ENCODE peak calls at places on chromosomes 7 and 10, in seven cellular contexts. One of them, this sample, is unnamed.

GRCh38 chr7:88377421-88377820 is 70.7 kb upstream of the STEAP4 start:
- DNase-seq in HTR-8/SVneo: no peak
- DNase-seq in NCI-H2081: peak
- DNase-seq in psoas muscle: no peak
- DNase-seq in NCI-H1092: no peak
- DNase-seq in NAMALWA: no peak
- DNase-seq in T-helper 9 cell: no peak
- DNase-seq in this sample: no peak

GRCh38 chr7:112649560-112649959 is 140.6 kb downstream of the TMEM168 start:
- DNase-seq in HTR-8/SVneo: no peak
- DNase-seq in NCI-H2081: no peak
- DNase-seq in psoas muscle: no peak
- DNase-seq in NCI-H1092: no peak
- DNase-seq in NAMALWA: no peak
- DNase-seq in T-helper 9 cell: no peak
- DNase-seq in this sample: no peak

GRCh38 chr10:93493162-93493561 is 3.2 kb upstream of the CEP55 start:
- DNase-seq in HTR-8/SVneo: no peak
- DNase-seq in NCI-H2081: no peak
- DNase-seq in psoas muscle: no peak
- DNase-seq in NCI-H1092: no peak
- DNase-seq in NAMALWA: no peak
- DNase-seq in T-helper 9 cell: no peak
- DNase-seq in this sample: no peak

GRCh38 chr7:142323706-142324105 is 65.8 kb upstream of the PRSS58 start:
- DNase-seq in HTR-8/SVneo: no peak
- DNase-seq in NCI-H2081: peak
- DNase-seq in psoas muscle: peak
- DNase-seq in NCI-H1092: peak
- DNase-seq in NAMALWA: peak
- DNase-seq in T-helper 9 cell: peak
- DNase-seq in this sample: peak

GRCh38 chr7:74217455-74218342 is 7.9 kb downstream of the LAT2 start:
- DNase-seq in HTR-8/SVneo: no peak
- DNase-seq in NCI-H2081: no peak
- DNase-seq in psoas muscle: no peak
- DNase-seq in NCI-H1092: no peak
- DNase-seq in NAMALWA: peak
- DNase-seq in T-helper 9 cell: no peak
- DNase-seq in this sample: no peak

GRCh38 chr7:44891372-44891771 is 6.0 kb upstream of the PURB start:
- DNase-seq in HTR-8/SVneo: no peak
- DNase-seq in NCI-H2081: no peak
- DNase-seq in psoas muscle: no peak
- DNase-seq in NCI-H1092: no peak
- DNase-seq in NAMALWA: no peak
- DNase-seq in T-helper 9 cell: peak
- DNase-seq in this sample: no peak

GRCh38 chr10:93758510-93758885 is 762 bp downstream of the LGI1 start:
- DNase-seq in HTR-8/SVneo: no peak
- DNase-seq in NCI-H2081: no peak
- DNase-seq in psoas muscle: no peak
- DNase-seq in NCI-H1092: no peak
- DNase-seq in NAMALWA: no peak
- DNase-seq in T-helper 9 cell: no peak
- DNase-seq in this sample: no peak

GRCh38 chr10:88525371-88526079 is 57.6 kb downstream of the RNLS start:
- DNase-seq in HTR-8/SVneo: peak
- DNase-seq in NCI-H2081: no peak
- DNase-seq in psoas muscle: no peak
- DNase-seq in NCI-H1092: no peak
- DNase-seq in NAMALWA: no peak
- DNase-seq in T-helper 9 cell: no peak
- DNase-seq in this sample: peak

GRCh38 chr10:6423004-6423403 is 157.1 kb downstream of the PRKCQ start:
- DNase-seq in HTR-8/SVneo: no peak
- DNase-seq in NCI-H2081: no peak
- DNase-seq in psoas muscle: no peak
- DNase-seq in NCI-H1092: no peak
- DNase-seq in NAMALWA: no peak
- DNase-seq in T-helper 9 cell: no peak
- DNase-seq in this sample: no peak

GRCh38 chr10:116094356-116094755 is 178.7 kb downstream of the GFRA1 start:
- DNase-seq in HTR-8/SVneo: no peak
- DNase-seq in NCI-H2081: no peak
- DNase-seq in psoas muscle: no peak
- DNase-seq in NCI-H1092: no peak
- DNase-seq in NAMALWA: no peak
- DNase-seq in T-helper 9 cell: no peak
- DNase-seq in this sample: no peak

GRCh38 chr7:74094224-74095095 is 10.9 kb downstream of the LIMK1 start:
- DNase-seq in HTR-8/SVneo: peak
- DNase-seq in NCI-H2081: no peak
- DNase-seq in psoas muscle: peak
- DNase-seq in NCI-H1092: no peak
- DNase-seq in NAMALWA: peak
- DNase-seq in T-helper 9 cell: peak
- DNase-seq in this sample: peak

GRCh38 chr7:81822811-81823210 is 53.0 kb upstream of the HGF start:
- DNase-seq in HTR-8/SVneo: no peak
- DNase-seq in NCI-H2081: no peak
- DNase-seq in psoas muscle: no peak
- DNase-seq in NCI-H1092: no peak
- DNase-seq in NAMALWA: no peak
- DNase-seq in T-helper 9 cell: no peak
- DNase-seq in this sample: no peak

GRCh38 chr7:44379366-44380178 is 54.2 kb upstream of the CAMK2B start:
- DNase-seq in HTR-8/SVneo: no peak
- DNase-seq in NCI-H2081: no peak
- DNase-seq in psoas muscle: no peak
- DNase-seq in NCI-H1092: no peak
- DNase-seq in NAMALWA: no peak
- DNase-seq in T-helper 9 cell: no peak
- DNase-seq in this sample: peak

GRCh38 chr7:55179897-55180682 is 161.3 kb downstream of the EGFR start:
- DNase-seq in HTR-8/SVneo: no peak
- DNase-seq in NCI-H2081: no peak
- DNase-seq in psoas muscle: no peak
- DNase-seq in NCI-H1092: no peak
- DNase-seq in NAMALWA: no peak
- DNase-seq in T-helper 9 cell: no peak
- DNase-seq in this sample: no peak

GRCh38 chr10:22603581-22603980 is 110.8 kb downstream of the PIP4K2A start:
- DNase-seq in HTR-8/SVneo: no peak
- DNase-seq in NCI-H2081: no peak
- DNase-seq in psoas muscle: no peak
- DNase-seq in NCI-H1092: no peak
- DNase-seq in NAMALWA: no peak
- DNase-seq in T-helper 9 cell: no peak
- DNase-seq in this sample: no peak

GRCh38 chr10:130871406-130871805 is 440.1 kb downstream of the TCERG1L start:
- DNase-seq in HTR-8/SVneo: no peak
- DNase-seq in NCI-H2081: no peak
- DNase-seq in psoas muscle: no peak
- DNase-seq in NCI-H1092: no peak
- DNase-seq in NAMALWA: no peak
- DNase-seq in T-helper 9 cell: no peak
- DNase-seq in this sample: no peak

GRCh38 chr7:12637819-12638592 is 49.4 kb upstream of the ARL4A start:
- DNase-seq in HTR-8/SVneo: no peak
- DNase-seq in NCI-H2081: no peak
- DNase-seq in psoas muscle: no peak
- DNase-seq in NCI-H1092: no peak
- DNase-seq in NAMALWA: peak
- DNase-seq in T-helper 9 cell: no peak
- DNase-seq in this sample: no peak

GRCh38 chr7:104982773-104983619 is 31.0 kb upstream of the KMT2E start:
- DNase-seq in HTR-8/SVneo: no peak
- DNase-seq in NCI-H2081: peak
- DNase-seq in psoas muscle: no peak
- DNase-seq in NCI-H1092: no peak
- DNase-seq in NAMALWA: peak
- DNase-seq in T-helper 9 cell: no peak
- DNase-seq in this sample: no peak

GRCh38 chr10:1368772-1369171 is 312.6 kb downstream of the WDR37 start:
- DNase-seq in HTR-8/SVneo: peak
- DNase-seq in NCI-H2081: no peak
- DNase-seq in psoas muscle: no peak
- DNase-seq in NCI-H1092: no peak
- DNase-seq in NAMALWA: no peak
- DNase-seq in T-helper 9 cell: peak
- DNase-seq in this sample: peak

GRCh38 chr7:17774248-17774647 is 166.0 kb downstream of the SNX13 start:
- DNase-seq in HTR-8/SVneo: no peak
- DNase-seq in NCI-H2081: no peak
- DNase-seq in psoas muscle: no peak
- DNase-seq in NCI-H1092: no peak
- DNase-seq in NAMALWA: no peak
- DNase-seq in T-helper 9 cell: no peak
- DNase-seq in this sample: no peak

GRCh38 chr7:114652041-114652440 is 237.4 kb downstream of the FOXP2 start:
- DNase-seq in HTR-8/SVneo: no peak
- DNase-seq in NCI-H2081: peak
- DNase-seq in psoas muscle: no peak
- DNase-seq in NCI-H1092: peak
- DNase-seq in NAMALWA: no peak
- DNase-seq in T-helper 9 cell: no peak
- DNase-seq in this sample: no peak

GRCh38 chr7:33195264-33195663 is 65.9 kb downstream of the BBS9 start:
- DNase-seq in HTR-8/SVneo: no peak
- DNase-seq in NCI-H2081: no peak
- DNase-seq in psoas muscle: no peak
- DNase-seq in NCI-H1092: no peak
- DNase-seq in NAMALWA: no peak
- DNase-seq in T-helper 9 cell: no peak
- DNase-seq in this sample: no peak

GRCh38 chr10:95290801-95291633 is at the start of gene PDLIM1:
- DNase-seq in HTR-8/SVneo: peak
- DNase-seq in NCI-H2081: peak
- DNase-seq in psoas muscle: peak
- DNase-seq in NCI-H1092: no peak
- DNase-seq in NAMALWA: peak
- DNase-seq in T-helper 9 cell: peak
- DNase-seq in this sample: peak

GRCh38 chr10:97320480-97321031 is 1.5 kb downstream of the FRAT1 start:
- DNase-seq in HTR-8/SVneo: no peak
- DNase-seq in NCI-H2081: no peak
- DNase-seq in psoas muscle: no peak
- DNase-seq in NCI-H1092: no peak
- DNase-seq in NAMALWA: no peak
- DNase-seq in T-helper 9 cell: peak
- DNase-seq in this sample: no peak

GRCh38 chr7:116169060-116169459 is 41.3 kb upstream of the TES start:
- DNase-seq in HTR-8/SVneo: no peak
- DNase-seq in NCI-H2081: no peak
- DNase-seq in psoas muscle: no peak
- DNase-seq in NCI-H1092: no peak
- DNase-seq in NAMALWA: no peak
- DNase-seq in T-helper 9 cell: no peak
- DNase-seq in this sample: no peak

GRCh38 chr10:78579995-78580394 is 488.8 kb upstream of the ZMIZ1 start:
- DNase-seq in HTR-8/SVneo: no peak
- DNase-seq in NCI-H2081: peak
- DNase-seq in psoas muscle: peak
- DNase-seq in NCI-H1092: peak
- DNase-seq in NAMALWA: no peak
- DNase-seq in T-helper 9 cell: no peak
- DNase-seq in this sample: peak

GRCh38 chr7:92028226-92028625 is 87.6 kb downstream of the AKAP9 start:
- DNase-seq in HTR-8/SVneo: no peak
- DNase-seq in NCI-H2081: no peak
- DNase-seq in psoas muscle: no peak
- DNase-seq in NCI-H1092: no peak
- DNase-seq in NAMALWA: no peak
- DNase-seq in T-helper 9 cell: no peak
- DNase-seq in this sample: no peak

GRCh38 chr10:119445311-119445934 is 97.1 kb downstream of the RGS10 start:
- DNase-seq in HTR-8/SVneo: peak
- DNase-seq in NCI-H2081: peak
- DNase-seq in psoas muscle: peak
- DNase-seq in NCI-H1092: peak
- DNase-seq in NAMALWA: peak
- DNase-seq in T-helper 9 cell: peak
- DNase-seq in this sample: peak

GRCh38 chr10:130576427-130576826 is 440.2 kb downstream of the GLRX3 start:
- DNase-seq in HTR-8/SVneo: no peak
- DNase-seq in NCI-H2081: no peak
- DNase-seq in psoas muscle: no peak
- DNase-seq in NCI-H1092: no peak
- DNase-seq in NAMALWA: no peak
- DNase-seq in T-helper 9 cell: no peak
- DNase-seq in this sample: no peak